ENCODE peak calls at places on chromosomes 16 and 17, in nine cellular contexts. A is aorta; B is body of pancreas; C is heart left ventricle; W is GM23338; Q is CD8-positive, alpha-beta memory T cell; P is gastrocnemius medialis; X is A673; D is neural progenitor cell. O is an unnamed sample.
A peak's percentile ranks its signal among the peaks of the same experiment; 100 is the strongest.

GRCh38 chr17:66975614-66976378 is 11.3 kb downstream of the CACNG4 start:
- DNase-seq in A (no peak), B (peak; percentile 20), C (peak; percentile 24), W (peak; percentile 75), Q (no peak), P (peak; percentile 20), X (peak; percentile 48), D (peak; percentile 69), O (no peak)

GRCh38 chr16:54355251-54355650 is 68.7 kb upstream of the IRX3 start:
- DNase-seq in A (no peak), B (no peak), C (no peak), W (no peak), Q (no peak), P (no peak), X (no peak), D (no peak), O (no peak)

GRCh38 chr17:31533546-31534155 is 142.2 kb downstream of the RAB11FIP4 start:
- DNase-seq in A (no peak), B (peak; percentile 36), C (no peak), W (peak; percentile 82), Q (no peak), P (no peak), X (peak; percentile 41), D (peak; percentile 66), O (no peak)

GRCh38 chr16:85611455-85612190 is 1.5 kb upstream of the GSE1 start:
- DNase-seq in A (peak; percentile 96), B (peak; percentile 95), C (peak; percentile 89), W (peak; percentile 82), Q (peak; percentile 40), P (peak; percentile 79), X (peak; percentile 93), D (peak; percentile 84), O (peak; percentile 81)

GRCh38 chr17:17120294-17120693 is 78.0 kb downstream of the MPRIP start:
- DNase-seq in A (no peak), B (no peak), C (no peak), W (no peak), Q (no peak), P (no peak), X (no peak), D (no peak), O (no peak)

GRCh38 chr16:64880994-64881393 is 240.9 kb downstream of the CDH11 start:
- DNase-seq in A (no peak), B (no peak), C (no peak), W (no peak), Q (no peak), P (no peak), X (no peak), D (no peak), O (no peak)

GRCh38 chr17:68455756-68456528 is 1.4 kb downstream of the WIPI1 start:
- DNase-seq in A (no peak), B (peak; percentile 56), C (no peak), W (no peak), Q (no peak), P (no peak), X (no peak), D (no peak), O (no peak)

GRCh38 chr17:78645421-78646295 is 68.5 kb upstream of the DNAH17 start:
- DNase-seq in A (peak; percentile 86), B (peak; percentile 39), C (peak; percentile 90), W (peak; percentile 20), Q (no peak), P (peak; percentile 51), X (peak; percentile 18), D (no peak), O (peak; percentile 78)

GRCh38 chr17:6086603-6087400 is 16.6 kb downstream of the WSCD1 start:
- DNase-seq in A (no peak), B (no peak), C (no peak), W (no peak), Q (no peak), P (no peak), X (no peak), D (no peak), O (no peak)

GRCh38 chr17:82216301-82217119 is 3.9 kb upstream of the CCDC57 start:
- DNase-seq in A (peak; percentile 87), B (peak; percentile 88), C (peak; percentile 74), W (no peak), Q (no peak), P (no peak), X (no peak), D (no peak), O (peak; percentile 81)

GRCh38 chr17:72613411-72614292 is 478.8 kb downstream of the SLC39A11 start:
- DNase-seq in A (no peak), B (no peak), C (no peak), W (no peak), Q (no peak), P (no peak), X (no peak), D (no peak), O (no peak)

GRCh38 chr17:77527836-77528505 is 387.2 kb downstream of the SEC14L1 start:
- DNase-seq in A (peak; percentile 62), B (no peak), C (no peak), W (no peak), Q (no peak), P (no peak), X (no peak), D (no peak), O (no peak)

GRCh38 chr16:87723224-87723619 is 42.6 kb downstream of the KLHDC4 start:
- DNase-seq in A (no peak), B (peak; percentile 58), C (peak; percentile 58), W (no peak), Q (peak; percentile 21), P (no peak), X (peak; percentile 82), D (no peak), O (peak; percentile 43)

GRCh38 chr17:28466521-28467048 is 6.9 kb upstream of the SLC13A2 start:
- DNase-seq in A (no peak), B (no peak), C (no peak), W (no peak), Q (no peak), P (no peak), X (no peak), D (no peak), O (no peak)

GRCh38 chr16:53775106-53775820 is 71.3 kb downstream of the FTO start:
- DNase-seq in A (no peak), B (no peak), C (no peak), W (no peak), Q (no peak), P (no peak), X (no peak), D (no peak), O (no peak)

GRCh38 chr16:4692460-4693295 is 684 bp upstream of the NUDT16L1 start:
- DNase-seq in A (no peak), B (peak; percentile 34), C (no peak), W (peak; percentile 46), Q (no peak), P (no peak), X (no peak), D (peak; percentile 53), O (peak; percentile 49)

GRCh38 chr16:31348578-31348977 is 6.4 kb upstream of the ITGAX start:
- DNase-seq in A (no peak), B (no peak), C (no peak), W (no peak), Q (no peak), P (no peak), X (no peak), D (no peak), O (no peak)

GRCh38 chr16:84860383-84860782 is 40.6 kb downstream of the CRISPLD2 start:
- DNase-seq in A (no peak), B (no peak), C (no peak), W (no peak), Q (no peak), P (no peak), X (no peak), D (no peak), O (no peak)

GRCh38 chr17:46154151-46154816 is 38.9 kb downstream of the KANSL1 start:
- DNase-seq in A (no peak), B (no peak), C (no peak), W (no peak), Q (no peak), P (no peak), X (peak; percentile 54), D (no peak), O (no peak)

GRCh38 chr17:37741334-37742113 is 3.3 kb downstream of the HNF1B start:
- DNase-seq in A (no peak), B (no peak), C (no peak), W (no peak), Q (no peak), P (no peak), X (no peak), D (no peak), O (no peak)
- H3K27me3 ChIP-seq in A (peaks cover 1% of the 10 kb centered on the region), B (no peaks in the 10 kb centered on the region), C (peaks cover 94% of the 10 kb centered on the region), W (peaks cover 100% of the 10 kb centered on the region), Q (peaks cover 66% of the 10 kb centered on the region), P (peaks cover 97% of the 10 kb centered on the region), X (peaks cover 86% of the 10 kb centered on the region), D (peaks cover 100% of the 10 kb centered on the region), O (no peaks in the 10 kb centered on the region)

DNA sequence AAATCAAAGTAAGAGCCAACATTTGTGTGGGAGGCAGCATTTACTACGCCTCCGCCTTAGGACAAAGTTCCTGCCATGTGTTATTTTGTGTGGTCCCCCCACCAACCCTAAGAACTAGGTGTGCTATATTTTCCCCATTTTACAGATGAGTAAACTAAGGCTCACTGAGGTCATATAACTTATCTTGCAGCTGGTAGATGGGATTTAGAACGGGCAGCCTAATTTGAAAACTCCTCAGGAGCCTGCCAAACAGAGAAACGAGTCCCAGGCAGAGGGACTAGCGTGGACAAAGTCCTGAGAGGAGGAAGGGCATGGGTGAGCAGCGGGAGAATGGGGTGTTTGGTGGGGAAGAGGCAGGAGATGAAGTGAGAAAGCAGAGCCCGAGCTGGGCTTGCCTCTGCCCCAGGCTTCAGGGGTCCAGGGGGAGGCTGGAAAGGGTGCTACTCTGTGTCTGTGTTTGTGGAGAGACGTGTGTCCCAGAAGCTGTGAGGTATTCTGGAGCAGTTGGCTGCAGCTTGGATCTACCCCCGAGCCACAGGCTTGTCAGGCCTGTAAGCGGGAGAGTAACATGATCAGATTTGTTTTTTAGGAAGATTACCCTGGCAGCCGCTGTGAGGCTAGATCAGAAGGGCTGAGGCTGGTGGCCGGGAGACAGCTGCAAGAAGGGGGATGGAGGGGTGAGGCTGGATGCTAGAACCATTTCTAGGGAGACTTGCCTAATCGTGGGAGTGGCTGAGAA is 5.0 kb downstream of the MLLT6 start:
- DNase-seq in A (no peak), B (no peak), C (no peak), W (no peak), Q (no peak), P (peak; percentile 78), X (no peak), D (no peak), O (no peak)
- H3K4me1 ChIP-seq in A (no peaks in the 10 kb centered on the region), B (peaks cover 36% of the 10 kb centered on the region), C (peaks cover 57% of the 10 kb centered on the region), W (peaks cover 34% of the 10 kb centered on the region), Q (peaks cover 42% of the 10 kb centered on the region), P (peaks cover 61% of the 10 kb centered on the region), X (no peaks in the 10 kb centered on the region), D (peaks cover 9% of the 10 kb centered on the region), O (peaks cover 6% of the 10 kb centered on the region)

GRCh38 chr16:79359082-79359481 is 241.5 kb downstream of the MAF start:
- DNase-seq in A (no peak), B (no peak), C (no peak), W (no peak), Q (no peak), P (no peak), X (no peak), D (no peak), O (no peak)
- H3K27me3 ChIP-seq in A (peaks cover 5% of the 10 kb centered on the region), B (no peaks in the 10 kb centered on the region), C (no peaks in the 10 kb centered on the region), W (no peaks in the 10 kb centered on the region), Q (no peaks in the 10 kb centered on the region), P (no peaks in the 10 kb centered on the region), X (no peaks in the 10 kb centered on the region), D (no peaks in the 10 kb centered on the region), O (no peaks in the 10 kb centered on the region)

DNA sequence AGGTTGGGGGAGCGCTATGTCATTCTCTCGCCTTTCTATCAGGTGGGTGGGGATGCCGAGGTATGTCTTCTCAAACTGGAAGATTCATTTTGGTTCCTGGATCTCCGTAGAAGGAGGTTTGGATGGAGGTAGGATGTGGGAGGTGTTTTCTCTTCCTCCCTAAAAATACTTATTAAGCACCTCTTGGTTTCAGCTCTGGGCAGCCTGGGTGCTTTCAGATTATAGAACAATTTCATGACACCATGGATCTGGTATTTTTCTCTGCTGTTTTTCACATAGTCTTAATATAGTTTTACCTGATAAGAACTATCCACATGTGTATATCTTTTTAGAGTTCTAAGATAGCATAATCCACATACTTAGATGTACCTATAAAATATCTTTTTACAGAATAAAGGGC is 92.9 kb downstream of the YPEL2 start:
- DNase-seq in A (no peak), B (no peak), C (no peak), W (no peak), Q (no peak), P (no peak), X (no peak), D (no peak), O (no peak)
- H3K4me1 ChIP-seq in A (peaks cover 10% of the 10 kb centered on the region), B (peaks cover 68% of the 10 kb centered on the region), C (peaks cover 81% of the 10 kb centered on the region), W (no peaks in the 10 kb centered on the region), Q (no peaks in the 10 kb centered on the region), P (peaks cover 81% of the 10 kb centered on the region), X (no peaks in the 10 kb centered on the region), D (peaks cover 5% of the 10 kb centered on the region), O (peaks cover 23% of the 10 kb centered on the region)